ENCODE peak calls at places on chromosomes 2 and 18, in five cellular contexts. I, P, J, L and V are unnamed samples.

GRCh38 chr2:186516396-186516795 is 30.3 kb downstream of the ZC3H15 start:
- DNase-seq in J (no peak), P (no peak), L (no peak), I (no peak), V (no peak)

GRCh38 chr2:74706741-74707140 is 52.7 kb downstream of the SEMA4F start:
- DNase-seq in P (no peak), L (no peak), J (no peak), I (no peak), V (no peak)

GRCh38 chr18:24731158-24731557 is 270.7 kb downstream of the HRH4 start:
- DNase-seq in P (no peak), J (no peak), L (no peak), I (no peak), V (no peak)

GRCh38 chr18:12256946-12257345 is 2.8 kb downstream of the CIDEA start:
- DNase-seq in J (peak), P (no peak), L (no peak), I (no peak), V (no peak)

GRCh38 chr2:66794115-66794514 is 359.2 kb downstream of the MEIS1 start:
- DNase-seq in I (peak), L (no peak), P (no peak), J (no peak), V (no peak)

GRCh38 chr2:207311316-207312005 is 145.7 kb upstream of the KLF7 start:
- DNase-seq in P (peak), I (no peak), J (peak), L (no peak), V (no peak)

GRCh38 chr18:58359226-58360019 is 269.5 kb downstream of the ALPK2 start:
- DNase-seq in L (no peak), P (no peak), J (no peak), I (no peak), V (no peak)

GRCh38 chr2:156784034-156784433 is 347.9 kb downstream of the GPD2 start:
- DNase-seq in L (no peak), J (no peak), P (no peak), I (no peak), V (no peak)

GRCh38 chr2:66803651-66804050 is 368.7 kb downstream of the MEIS1 start:
- DNase-seq in I (no peak), J (no peak), L (no peak), P (no peak), V (no peak)

GRCh38 chr18:63795611-63796010 is 20.4 kb downstream of the SERPINB7 start:
- DNase-seq in J (no peak), P (no peak), I (no peak), L (no peak), V (no peak)

GRCh38 chr18:48002933-48003365 is 72.5 kb upstream of the SMAD2 start:
- DNase-seq in P (no peak), I (no peak), L (peak), J (peak), V (no peak)

GRCh38 chr2:220811952-220812570 is 760.0 kb downstream of the EPHA4 start:
- DNase-seq in P (no peak), J (no peak), L (no peak), I (no peak), V (no peak)

GRCh38 chr2:237875234-237876055 is 16.0 kb downstream of the RAMP1 start:
- DNase-seq in P (peak), J (no peak), L (peak), I (no peak), V (no peak)

GRCh38 chr2:189217546-189217945 is 38.0 kb upstream of the COL5A2 start:
- DNase-seq in I (no peak), L (no peak), J (peak), P (peak), V (no peak)

GRCh38 chr18:56651771-56652092 is 573 bp downstream of the WDR7 start:
- DNase-seq in I (no peak), L (no peak), P (no peak), J (no peak), V (no peak)

GRCh38 chr2:36633470-36634092 is 35.6 kb upstream of the FEZ2 start:
- DNase-seq in L (no peak), P (no peak), I (no peak), J (no peak), V (no peak)

GRCh38 chr18:77066101-77066500 is 66.5 kb downstream of the MBP start:
- DNase-seq in L (no peak), J (no peak), I (no peak), P (no peak), V (no peak)

GRCh38 chr2:26597197-26597596 is 44.0 kb downstream of the CIB4 start:
- DNase-seq in P (no peak), L (no peak), I (no peak), J (no peak), V (no peak)

GRCh38 chr2:210544839-210545238 is 11.6 kb upstream of the CPS1 start:
- DNase-seq in J (no peak), L (no peak), P (peak), I (peak), V (no peak)

GRCh38 chr2:113920996-113921395 is 31.1 kb downstream of the ACTR3 start:
- DNase-seq in I (no peak), L (no peak), J (no peak), P (no peak), V (no peak)

GRCh38 chr2:210199186-210199765 is 26.0 kb downstream of the ACADL start:
- DNase-seq in L (no peak), J (no peak), I (peak), P (peak), V (no peak)

GRCh38 chr2:38666578-38666926 is 638 bp downstream of the GALM start:
- DNase-seq in J (no peak), I (peak), L (no peak), P (peak), V (no peak)

GRCh38 chr2:65076345-65076710 is 20.1 kb downstream of the CEP68 start:
- DNase-seq in J (no peak), P (no peak), L (no peak), I (no peak), V (no peak)

GRCh38 chr2:152465541-152465940 is 130.6 kb downstream of the FMNL2 start:
- DNase-seq in P (no peak), L (no peak), I (no peak), J (no peak), V (no peak)

GRCh38 chr2:239106314-239106908 is 258.5 kb downstream of the TWIST2 start:
- DNase-seq in J (peak), L (no peak), P (peak), I (peak), V (peak)

GRCh38 chr2:203656522-203657287 is 49.7 kb upstream of the CD28 start:
- DNase-seq in L (peak), J (peak), I (no peak), P (peak), V (peak)

GRCh38 chr18:48931680-48932461 is 18.9 kb downstream of the SMAD7 start:
- DNase-seq in L (no peak), P (no peak), J (no peak), I (no peak), V (no peak)

GRCh38 chr2:196652869-196653268 is 13.4 kb downstream of the CCDC150 start:
- DNase-seq in P (no peak), L (no peak), J (no peak), I (no peak), V (no peak)

GRCh38 chr18:11147962-11148654 is 1.3 kb downstream of the PIEZO2 start:
- DNase-seq in P (no peak), L (no peak), J (no peak), I (no peak), V (no peak)

GRCh38 chr18:26356045-26356785 is 130.0 kb downstream of the TAF4B start:
- DNase-seq in I (no peak), J (no peak), L (no peak), P (no peak), V (no peak)

GRCh38 chr18:68667121-68667520 is 47.8 kb downstream of the TMX3 start:
- DNase-seq in L (no peak), P (no peak), J (no peak), I (no peak), V (no peak)

GRCh38 chr2:128321784-128322650 is 3.3 kb upstream of the HS6ST1 start:
- DNase-seq in J (peak), P (peak), I (peak), L (peak), V (peak)
- H3K27ac ChIP-seq in J (peak), P (peak), I (no peak), L (peak), V (no peak)

GRCh38 chr2:232316382-232317190 is 62.0 kb upstream of the ALPP start:
- DNase-seq in P (no peak), J (no peak), I (peak), L (no peak), V (no peak)

GRCh38 chr2:232318175-232318855 is 60.2 kb upstream of the ALPP start:
- DNase-seq in L (no peak), P (no peak), I (no peak), J (no peak), V (no peak)

GRCh38 chr2:232315923-232316299 is 62.6 kb upstream of the ALPP start:
- DNase-seq in L (no peak), I (no peak), J (no peak), P (no peak), V (no peak)

GRCh38 chr2:232319117-232320037 is 59.2 kb upstream of the ALPP start:
- DNase-seq in L (no peak), I (no peak), J (no peak), P (no peak), V (no peak)

DNA sequence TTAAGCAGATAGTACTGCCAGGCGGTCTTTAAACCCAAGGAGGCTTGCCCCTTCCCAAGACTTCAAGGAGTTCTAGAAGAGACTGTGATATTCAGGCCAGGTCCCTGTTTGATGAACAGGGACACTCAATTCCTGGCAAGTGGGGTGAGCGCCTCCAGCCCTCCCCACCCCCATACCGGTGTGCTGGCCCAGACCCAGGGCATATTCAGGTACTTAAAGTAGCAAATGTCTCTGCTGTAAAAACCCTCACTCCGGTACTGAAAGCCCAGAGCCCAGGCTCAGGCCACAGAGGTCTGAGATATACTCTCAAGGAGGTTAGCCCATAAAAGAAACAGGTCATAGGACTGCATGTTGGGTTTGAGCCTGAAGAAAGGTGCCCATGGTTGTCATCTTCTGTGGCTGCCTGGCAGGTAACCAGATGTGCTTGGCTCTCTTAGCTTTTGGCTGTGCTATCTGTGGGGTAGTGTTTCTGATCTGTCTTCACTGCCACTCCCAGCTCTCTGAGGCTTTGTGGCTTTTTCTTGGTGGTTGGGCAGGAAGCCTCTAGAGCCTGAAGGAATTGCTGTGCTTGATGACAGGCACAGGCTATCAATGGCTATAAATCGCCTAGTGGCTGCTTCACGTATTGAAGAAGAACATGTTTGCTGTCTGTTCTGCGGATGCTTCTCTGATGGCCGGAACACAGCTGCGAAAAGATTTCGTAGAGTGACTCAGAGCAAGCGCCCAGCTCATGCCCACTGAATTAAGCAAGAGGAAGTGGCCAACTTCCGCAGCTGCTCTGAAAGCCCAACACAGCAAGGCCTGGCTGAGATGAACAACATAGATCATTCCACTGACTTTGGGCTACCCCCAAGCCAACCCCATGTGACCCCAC is 63.3 kb upstream of the ALPP start:
- DNase-seq in J (peak), L (peak), P (no peak), I (no peak), V (no peak)
- H3K27ac ChIP-seq in J (peak), L (peak), P (no peak), I (no peak), V (no peak)

DNA sequence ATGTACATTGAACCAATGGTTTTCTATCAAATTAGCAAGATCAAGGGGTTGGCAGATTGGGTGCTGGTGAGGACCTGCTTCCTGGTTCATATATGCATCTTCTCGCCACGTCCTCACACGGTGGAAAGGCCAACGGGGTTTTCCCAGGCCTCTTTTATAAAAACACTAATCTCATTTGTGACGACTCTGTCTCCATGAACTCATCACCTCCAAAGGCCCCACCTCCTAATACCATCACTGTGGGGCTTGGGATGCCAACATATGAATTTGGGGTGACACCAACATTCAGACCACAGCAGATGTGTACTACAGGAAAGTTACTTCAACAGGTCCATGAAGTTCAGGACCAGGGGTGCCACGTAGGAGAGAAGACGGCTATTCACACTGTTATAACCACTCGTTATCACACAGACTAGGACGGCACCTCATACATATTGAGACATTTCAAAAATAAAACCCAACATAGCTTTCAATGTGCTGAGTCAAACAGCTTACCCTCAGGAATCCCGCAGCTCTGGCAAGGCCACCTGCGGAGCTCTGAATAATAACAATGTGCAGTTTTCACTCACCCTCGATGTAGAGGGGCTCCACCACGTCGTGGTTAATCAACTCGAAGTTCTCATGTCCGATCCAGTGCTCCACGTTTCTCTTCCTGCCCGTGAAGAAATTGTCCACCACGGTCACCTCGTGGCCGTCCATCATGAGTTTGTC is 49.3 kb downstream of the UXS1 start:
- DNase-seq in I (no peak), J (no peak), P (no peak), L (no peak), V (no peak)
- H3K27ac ChIP-seq in I (no peak), J (no peak), P (no peak), L (no peak), V (no peak)

GRCh38 chr2:71605173-71605641 is 151.8 kb downstream of the DYSF start:
- DNase-seq in I (no peak), L (peak), J (peak), P (no peak), V (no peak)

GRCh38 chr2:71605781-71606241 is 152.4 kb downstream of the DYSF start:
- DNase-seq in P (no peak), L (peak), I (no peak), J (peak), V (no peak)

GRCh38 chr2:71603851-71604708 is 150.7 kb downstream of the DYSF start:
- DNase-seq in P (no peak), L (peak), I (no peak), J (peak), V (no peak)

GRCh38 chr2:71603311-71603794 is 150.0 kb downstream of the DYSF start:
- DNase-seq in P (no peak), I (no peak), J (peak), L (peak), V (no peak)

GRCh38 chr2:71604709-71605085 is 151.3 kb downstream of the DYSF start:
- DNase-seq in P (no peak), J (no peak), L (peak), I (no peak), V (no peak)
- H3K27ac ChIP-seq in P (peak), J (peak), L (peak), I (no peak), V (peak)